ENCODE peak calls at places on chromosomes 3 and 15, in eight cellular contexts. W is DND-41; R is heart left ventricle; Y is stomach; M is tibial artery; B is CD8-positive, alpha-beta memory T cell; Q is ascending aorta; C is adrenal gland. I is an unnamed sample.
A peak's percentile ranks its signal among the peaks of the same experiment; 100 is the strongest.

GRCh38 chr3:32883817-32884216 is 66.0 kb downstream of the TRIM71 start:
- DNase-seq in Q (no peak), C (no peak), R (no peak), Y (no peak), B (no peak), W (no peak), M (no peak), I (no peak)

GRCh38 chr3:14286887-14287496 is 108.4 kb downstream of the LSM3 start:
- DNase-seq in B (no peak), Q (no peak), W (no peak), Y (no peak), C (no peak), M (no peak), R (no peak), I (no peak)

GRCh38 chr3:195715583-195716266 is 5.1 kb upstream of the MUC20 start:
- DNase-seq in Q (no peak), B (no peak), W (no peak), R (no peak), C (peak; percentile 27), Y (peak; percentile 34), M (no peak), I (no peak)

GRCh38 chr15:67146214-67146613 is 80.8 kb downstream of the SMAD3 start:
- DNase-seq in W (no peak), C (peak; percentile 75), B (no peak), Q (no peak), R (peak; percentile 71), Y (peak; percentile 45), M (peak; percentile 61), I (no peak)

GRCh38 chr15:72784233-72784876 is 797 bp upstream of the ADPGK start:
- DNase-seq in B (no peak), Q (no peak), C (peak; percentile 69), W (peak; percentile 58), M (no peak), Y (no peak), R (no peak), I (peak; percentile 79)

GRCh38 chr3:73324203-73325155 is 263.0 kb downstream of the EBLN2 start:
- DNase-seq in Y (no peak), W (no peak), C (no peak), R (no peak), Q (no peak), B (no peak), M (no peak), I (no peak)

GRCh38 chr15:82680200-82681102 is 29.2 kb downstream of the AP3B2 start:
- DNase-seq in Y (peak; percentile 80), Q (no peak), W (no peak), M (peak; percentile 57), B (peak; percentile 69), R (no peak), C (peak; percentile 42), I (peak; percentile 81)

GRCh38 chr3:127629462-127630403 is 748 bp downstream of the PODXL2 start:
- DNase-seq in C (peak; percentile 28), R (no peak), Y (no peak), Q (no peak), M (no peak), B (peak; percentile 47), W (no peak), I (peak; percentile 41)

GRCh38 chr15:44729394-44729913 is 6.9 kb upstream of the TRIM69 start:
- DNase-seq in Y (peak; percentile 50), R (peak; percentile 46), M (no peak), B (no peak), W (peak; percentile 48), Q (no peak), C (peak; percentile 42), I (peak; percentile 60)

GRCh38 chr3:114103181-114103580 is 46.6 kb downstream of the QTRT2 start:
- DNase-seq in C (no peak), M (no peak), B (no peak), R (no peak), W (no peak), Q (no peak), Y (no peak), I (no peak)

GRCh38 chr3:156825795-156826143 is 384 bp upstream of the LEKR1 start:
- DNase-seq in Q (no peak), B (no peak), C (no peak), M (no peak), Y (no peak), W (no peak), R (no peak), I (no peak)

GRCh38 chr3:46670891-46671427 is 22.5 kb downstream of the ALS2CL start:
- DNase-seq in M (peak; percentile 39), B (no peak), W (no peak), R (peak; percentile 20), Q (peak; percentile 40), C (peak; percentile 0), Y (peak; percentile 16), I (no peak)

GRCh38 chr3:12900885-12901411 is 59.6 kb upstream of the RPL32 start:
- DNase-seq in R (peak; percentile 23), Q (no peak), B (no peak), W (no peak), Y (no peak), C (no peak), M (no peak), I (peak; percentile 20)

GRCh38 chr3:100602506-100603444 is 6.6 kb upstream of the ADGRG7 start:
- DNase-seq in Y (no peak), M (no peak), Q (no peak), B (no peak), W (no peak), C (no peak), R (no peak), I (no peak)

GRCh38 chr15:66023322-66023972 is 154.2 kb downstream of the RAB11A start:
- DNase-seq in B (no peak), C (no peak), W (no peak), M (no peak), Y (no peak), R (no peak), Q (no peak), I (no peak)

GRCh38 chr3:42493798-42494151 is 8.7 kb upstream of the VIPR1 start:
- DNase-seq in R (no peak), B (no peak), M (no peak), Q (peak; percentile 53), W (no peak), Y (peak; percentile 23), C (no peak), I (no peak)

GRCh38 chr15:40756938-40757337 is 1.9 kb upstream of the RMDN3 start:
- DNase-seq in Q (no peak), Y (no peak), C (no peak), M (no peak), B (no peak), R (no peak), W (no peak), I (no peak)

GRCh38 chr3:149635396-149635795 is 22.4 kb downstream of the WWTR1 start:
- DNase-seq in R (no peak), C (no peak), B (no peak), Q (no peak), W (no peak), Y (no peak), M (no peak), I (no peak)

GRCh38 chr3:149643482-149643798 is 14.4 kb downstream of the WWTR1 start:
- DNase-seq in M (no peak), Y (no peak), B (no peak), R (no peak), W (no peak), C (no peak), Q (no peak), I (no peak)

GRCh38 chr3:149638401-149639092 is 19.3 kb downstream of the WWTR1 start:
- DNase-seq in Q (no peak), C (peak; percentile 35), Y (no peak), B (no peak), M (no peak), R (no peak), W (no peak), I (no peak)

GRCh38 chr3:149641011-149641728 is 16.7 kb downstream of the WWTR1 start:
- DNase-seq in R (no peak), B (no peak), M (no peak), C (no peak), Q (no peak), W (no peak), Y (no peak), I (no peak)

DNA sequence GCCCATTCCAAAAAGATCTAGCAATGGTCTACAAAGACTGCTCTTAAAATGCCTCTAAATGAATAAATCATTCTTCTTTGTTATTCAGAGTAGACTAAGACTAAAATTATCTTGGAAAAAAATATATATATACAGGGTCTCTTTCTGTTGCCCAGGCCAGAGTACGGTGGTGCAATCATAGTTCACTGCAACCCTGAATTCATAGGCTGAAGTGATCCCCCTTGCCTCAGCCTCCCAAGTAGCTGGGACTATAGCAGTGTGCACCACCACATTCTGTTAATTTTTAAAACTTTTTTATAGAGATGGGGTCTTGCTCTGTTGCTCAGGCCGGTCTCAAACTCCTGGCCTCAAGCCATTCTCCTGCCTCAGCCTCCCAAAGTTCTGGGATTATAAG is 18.7 kb downstream of the WWTR1 start:
- DNase-seq in W (no peak), M (no peak), B (no peak), Y (no peak), C (no peak), R (no peak), Q (no peak), I (no peak)
- H3K27ac ChIP-seq in W (no peak overlapping the region), M (peak overlapping the region; percentile 30), B (no peak overlapping the region), Y (peak overlapping the region; percentile 3), C (peak overlapping the region; percentile 80), R (peak overlapping the region; percentile 5), Q (peak overlapping the region; percentile 66), I (no peak overlapping the region)

DNA sequence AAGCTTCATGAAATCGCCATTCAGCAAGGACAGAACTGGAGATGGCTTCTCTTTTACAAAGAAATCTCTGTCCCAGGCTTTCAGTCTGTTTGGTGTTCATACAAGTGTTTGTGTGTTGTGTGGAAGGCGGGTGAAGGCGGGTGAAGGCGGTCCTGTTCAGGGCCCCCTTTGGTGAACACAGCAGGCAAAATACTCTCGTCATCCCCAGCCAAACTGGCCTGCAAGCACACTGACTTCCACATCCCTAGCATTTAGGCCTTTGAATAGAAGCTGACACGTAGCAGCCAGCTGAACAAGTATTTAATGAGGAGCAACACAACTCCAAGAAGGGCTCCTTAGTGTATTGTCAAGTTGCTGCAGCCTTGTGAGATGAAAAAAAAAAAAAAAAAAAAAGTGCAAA is 74.4 kb downstream of the TGFBR2 start:
- DNase-seq in C (no peak), B (no peak), Q (no peak), R (peak; percentile 46), M (no peak), Y (no peak), W (no peak), I (no peak)
- H3K4me3 ChIP-seq in C (no peak overlapping the region), B (no peak overlapping the region), Q (no peak overlapping the region), R (no peak overlapping the region), M (no peak overlapping the region), Y (no peak overlapping the region), W (no peak overlapping the region), I (no peak overlapping the region)

GRCh38 chr3:153052096-153052460 is 109.9 kb upstream of the RAP2B start:
- DNase-seq in R (no peak), C (peak; percentile 10), W (no peak), Q (peak; percentile 81), Y (peak; percentile 47), B (no peak), M (peak; percentile 77), I (no peak)
- H3K27ac ChIP-seq in R (no peak overlapping the region), C (no peak overlapping the region), W (no peak overlapping the region), Q (peak overlapping the region; percentile 61), Y (peak overlapping the region; percentile 52), B (peak overlapping the region; percentile 66), M (peak overlapping the region; percentile 62), I (no peak overlapping the region)

GRCh38 chr3:4949659-4950058 is 29.6 kb upstream of the BHLHE40 start:
- DNase-seq in C (no peak), Q (no peak), R (no peak), Y (no peak), M (no peak), B (no peak), W (no peak), I (no peak)
- H3K4me3 ChIP-seq in C (no peak overlapping the region), Q (no peak overlapping the region), R (no peak overlapping the region), Y (no peak overlapping the region), M (no peak overlapping the region), B (no peak overlapping the region), W (no peak overlapping the region), I (no peak overlapping the region)

I was measured in CD4-positive, alpha-beta memory T cell.